ENCODE peak calls at places on chromosomes 11 and 22, in six cellular contexts. One of them, this sample, is unnamed.

GRCh38 chr11:73314121-73314948 is 6.3 kb downstream of the ARHGEF17 start:
- DNase-seq in upper lobe of right lung: peak; percentile 80
- DNase-seq in ovary: no peak
- DNase-seq in CD8-positive, alpha-beta memory T cell: no peak
- DNase-seq in stomach: no peak
- DNase-seq in CD8-positive, alpha-beta T cell: no peak
- DNase-seq in this sample: peak; percentile 75

GRCh38 chr11:123231263-123231662 is 36.2 kb upstream of the CLMP start:
- DNase-seq in upper lobe of right lung: no peak
- DNase-seq in ovary: no peak
- DNase-seq in CD8-positive, alpha-beta memory T cell: no peak
- DNase-seq in stomach: no peak
- DNase-seq in CD8-positive, alpha-beta T cell: no peak
- DNase-seq in this sample: no peak

GRCh38 chr11:95149659-95150294 is 60.1 kb downstream of the ENDOD1 start:
- DNase-seq in upper lobe of right lung: no peak
- DNase-seq in ovary: peak; percentile 27
- DNase-seq in CD8-positive, alpha-beta memory T cell: peak; percentile 16
- DNase-seq in stomach: peak; percentile 62
- DNase-seq in CD8-positive, alpha-beta T cell: no peak
- DNase-seq in this sample: peak; percentile 47

GRCh38 chr11:65013692-65014145 is 241 bp upstream of the ARL2 start:
- DNase-seq in upper lobe of right lung: peak; percentile 96
- DNase-seq in ovary: peak; percentile 93
- DNase-seq in CD8-positive, alpha-beta memory T cell: peak; percentile 92
- DNase-seq in stomach: peak; percentile 89
- DNase-seq in CD8-positive, alpha-beta T cell: peak; percentile 88
- DNase-seq in this sample: peak; percentile 94

GRCh38 chr11:112881461-112881860 is 79.8 kb upstream of the NCAM1 start:
- DNase-seq in upper lobe of right lung: peak; percentile 72
- DNase-seq in ovary: peak; percentile 63
- DNase-seq in CD8-positive, alpha-beta memory T cell: no peak
- DNase-seq in stomach: peak; percentile 49
- DNase-seq in CD8-positive, alpha-beta T cell: no peak
- DNase-seq in this sample: peak; percentile 55

GRCh38 chr11:90251599-90251998 is 28.8 kb upstream of the CHORDC1 start:
- DNase-seq in upper lobe of right lung: no peak
- DNase-seq in ovary: no peak
- DNase-seq in CD8-positive, alpha-beta memory T cell: no peak
- DNase-seq in stomach: no peak
- DNase-seq in CD8-positive, alpha-beta T cell: no peak
- DNase-seq in this sample: no peak

GRCh38 chr11:118450451-118450850 is 14.2 kb downstream of the KMT2A start:
- DNase-seq in upper lobe of right lung: no peak
- DNase-seq in ovary: no peak
- DNase-seq in CD8-positive, alpha-beta memory T cell: no peak
- DNase-seq in stomach: no peak
- DNase-seq in CD8-positive, alpha-beta T cell: no peak
- DNase-seq in this sample: no peak

GRCh38 chr11:61281581-61282250 is 13.4 kb downstream of the VWCE start:
- DNase-seq in upper lobe of right lung: peak; percentile 74
- DNase-seq in ovary: peak; percentile 83
- DNase-seq in CD8-positive, alpha-beta memory T cell: no peak
- DNase-seq in stomach: peak; percentile 66
- DNase-seq in CD8-positive, alpha-beta T cell: no peak
- DNase-seq in this sample: no peak

GRCh38 chr11:3049430-3050243 is 7.6 kb downstream of the CARS1 start:
- DNase-seq in upper lobe of right lung: peak; percentile 77
- DNase-seq in ovary: peak; percentile 65
- DNase-seq in CD8-positive, alpha-beta memory T cell: no peak
- DNase-seq in stomach: peak; percentile 76
- DNase-seq in CD8-positive, alpha-beta T cell: peak; percentile 61
- DNase-seq in this sample: peak; percentile 67

GRCh38 chr11:114179234-114179941 is 116.8 kb upstream of the NNMT start:
- DNase-seq in upper lobe of right lung: peak; percentile 80
- DNase-seq in ovary: peak; percentile 92
- DNase-seq in CD8-positive, alpha-beta memory T cell: peak; percentile 29
- DNase-seq in stomach: peak; percentile 89
- DNase-seq in CD8-positive, alpha-beta T cell: no peak
- DNase-seq in this sample: peak; percentile 84

GRCh38 chr11:126434950-126435335 is 79.5 kb downstream of the ST3GAL4 start:
- DNase-seq in upper lobe of right lung: no peak
- DNase-seq in ovary: no peak
- DNase-seq in CD8-positive, alpha-beta memory T cell: no peak
- DNase-seq in stomach: no peak
- DNase-seq in CD8-positive, alpha-beta T cell: no peak
- DNase-seq in this sample: no peak

GRCh38 chr11:129215506-129216245 is 23.6 kb upstream of the ARHGAP32 start:
- DNase-seq in upper lobe of right lung: no peak
- DNase-seq in ovary: no peak
- DNase-seq in CD8-positive, alpha-beta memory T cell: no peak
- DNase-seq in stomach: no peak
- DNase-seq in CD8-positive, alpha-beta T cell: no peak
- DNase-seq in this sample: no peak

GRCh38 chr11:60972182-60973030 is 926 bp downstream of the CD6 start:
- DNase-seq in upper lobe of right lung: no peak
- DNase-seq in ovary: no peak
- DNase-seq in CD8-positive, alpha-beta memory T cell: peak; percentile 51
- DNase-seq in stomach: no peak
- DNase-seq in CD8-positive, alpha-beta T cell: peak; percentile 54
- DNase-seq in this sample: no peak

GRCh38 chr11:117461396-117462182 is 133.9 kb downstream of the CEP164 start:
- DNase-seq in upper lobe of right lung: peak; percentile 55
- DNase-seq in ovary: no peak
- DNase-seq in CD8-positive, alpha-beta memory T cell: no peak
- DNase-seq in stomach: no peak
- DNase-seq in CD8-positive, alpha-beta T cell: no peak
- DNase-seq in this sample: no peak

GRCh38 chr22:39634530-39635399 is 64.2 kb downstream of the CACNA1I start:
- DNase-seq in upper lobe of right lung: no peak
- DNase-seq in ovary: no peak
- DNase-seq in CD8-positive, alpha-beta memory T cell: no peak
- DNase-seq in stomach: peak; percentile 44
- DNase-seq in CD8-positive, alpha-beta T cell: no peak
- DNase-seq in this sample: no peak

GRCh38 chr11:1197431-1197885 is 25.4 kb upstream of the MUC5B start:
- DNase-seq in upper lobe of right lung: peak; percentile 61
- DNase-seq in ovary: no peak
- DNase-seq in CD8-positive, alpha-beta memory T cell: no peak
- DNase-seq in stomach: peak; percentile 25
- DNase-seq in CD8-positive, alpha-beta T cell: no peak
- DNase-seq in this sample: peak; percentile 43

GRCh38 chr11:6941970-6942369 is 15.7 kb downstream of the ZNF215 start:
- DNase-seq in upper lobe of right lung: no peak
- DNase-seq in ovary: no peak
- DNase-seq in CD8-positive, alpha-beta memory T cell: no peak
- DNase-seq in stomach: no peak
- DNase-seq in CD8-positive, alpha-beta T cell: no peak
- DNase-seq in this sample: no peak

GRCh38 chr11:118194835-118195627 is 18.6 kb upstream of the SCN2B start:
- DNase-seq in upper lobe of right lung: peak; percentile 83
- DNase-seq in ovary: peak; percentile 74
- DNase-seq in CD8-positive, alpha-beta memory T cell: no peak
- DNase-seq in stomach: peak; percentile 94
- DNase-seq in CD8-positive, alpha-beta T cell: no peak
- DNase-seq in this sample: peak; percentile 78

GRCh38 chr22:24819941-24820461 is 14.0 kb downstream of the SGSM1 start:
- DNase-seq in upper lobe of right lung: peak; percentile 68
- DNase-seq in ovary: peak; percentile 56
- DNase-seq in CD8-positive, alpha-beta memory T cell: no peak
- DNase-seq in stomach: peak; percentile 78
- DNase-seq in CD8-positive, alpha-beta T cell: no peak
- DNase-seq in this sample: peak; percentile 48

GRCh38 chr11:3939211-3939610 is 83.7 kb downstream of the STIM1 start:
- DNase-seq in upper lobe of right lung: no peak
- DNase-seq in ovary: no peak
- DNase-seq in CD8-positive, alpha-beta memory T cell: no peak
- DNase-seq in stomach: no peak
- DNase-seq in CD8-positive, alpha-beta T cell: no peak
- DNase-seq in this sample: no peak

GRCh38 chr11:11538277-11538960 is 83.4 kb downstream of the GALNT18 start:
- DNase-seq in upper lobe of right lung: no peak
- DNase-seq in ovary: peak; percentile 22
- DNase-seq in CD8-positive, alpha-beta memory T cell: no peak
- DNase-seq in stomach: no peak
- DNase-seq in CD8-positive, alpha-beta T cell: no peak
- DNase-seq in this sample: no peak

GRCh38 chr22:28222066-28222465 is 303.0 kb upstream of the PITPNB start:
- DNase-seq in upper lobe of right lung: no peak
- DNase-seq in ovary: no peak
- DNase-seq in CD8-positive, alpha-beta memory T cell: no peak
- DNase-seq in stomach: no peak
- DNase-seq in CD8-positive, alpha-beta T cell: no peak
- DNase-seq in this sample: no peak

GRCh38 chr11:68783216-68783821 is 32.0 kb upstream of the TESMIN start:
- DNase-seq in upper lobe of right lung: no peak
- DNase-seq in ovary: no peak
- DNase-seq in CD8-positive, alpha-beta memory T cell: no peak
- DNase-seq in stomach: no peak
- DNase-seq in CD8-positive, alpha-beta T cell: no peak
- DNase-seq in this sample: no peak

GRCh38 chr22:47048123-47049077 is 285.9 kb downstream of the TBC1D22A start:
- DNase-seq in upper lobe of right lung: peak; percentile 49
- DNase-seq in ovary: no peak
- DNase-seq in CD8-positive, alpha-beta memory T cell: no peak
- DNase-seq in stomach: no peak
- DNase-seq in CD8-positive, alpha-beta T cell: no peak
- DNase-seq in this sample: peak; percentile 20

GRCh38 chr11:30445056-30445455 is 122.2 kb downstream of the ARL14EP start:
- DNase-seq in upper lobe of right lung: no peak
- DNase-seq in ovary: no peak
- DNase-seq in CD8-positive, alpha-beta memory T cell: no peak
- DNase-seq in stomach: no peak
- DNase-seq in CD8-positive, alpha-beta T cell: no peak
- DNase-seq in this sample: no peak

GRCh38 chr11:2886191-2886894 is 768 bp upstream of the CDKN1C start:
- DNase-seq in upper lobe of right lung: no peak
- DNase-seq in ovary: peak; percentile 75
- DNase-seq in CD8-positive, alpha-beta memory T cell: peak; percentile 26
- DNase-seq in stomach: no peak
- DNase-seq in CD8-positive, alpha-beta T cell: no peak
- DNase-seq in this sample: peak; percentile 66

GRCh38 chr11:3088806-3089205 is 31.6 kb upstream of the CARS1 start:
- DNase-seq in upper lobe of right lung: peak; percentile 56
- DNase-seq in ovary: no peak
- DNase-seq in CD8-positive, alpha-beta memory T cell: no peak
- DNase-seq in stomach: no peak
- DNase-seq in CD8-positive, alpha-beta T cell: no peak
- DNase-seq in this sample: no peak

GRCh38 chr22:17931400-17931825 is 92.9 kb downstream of the MICAL3 start:
- DNase-seq in upper lobe of right lung: no peak
- DNase-seq in ovary: no peak
- DNase-seq in CD8-positive, alpha-beta memory T cell: no peak
- DNase-seq in stomach: peak; percentile 53
- DNase-seq in CD8-positive, alpha-beta T cell: no peak
- DNase-seq in this sample: no peak

DNA sequence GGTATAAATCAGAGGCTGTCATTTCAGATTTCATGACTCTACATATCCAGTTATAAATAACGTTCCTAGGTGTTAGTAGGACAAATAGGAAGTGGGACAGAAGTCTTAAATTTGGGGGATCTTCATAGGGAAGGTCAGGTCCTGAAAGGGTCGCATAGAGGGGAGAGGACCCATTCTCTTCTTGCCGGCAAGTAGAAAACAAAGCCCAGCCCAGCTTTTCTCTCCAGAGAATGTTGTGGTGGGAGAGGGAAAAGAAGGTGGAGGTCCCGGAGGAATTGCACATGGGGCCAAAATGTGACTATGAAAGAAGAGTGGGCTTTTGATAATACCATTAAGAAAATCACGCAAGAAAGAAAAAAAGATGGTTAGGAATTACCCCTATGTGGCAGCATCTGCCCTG is 976 bp upstream of the NELL1 start:
- DNase-seq in upper lobe of right lung: no peak
- DNase-seq in ovary: no peak
- DNase-seq in CD8-positive, alpha-beta memory T cell: no peak
- DNase-seq in stomach: no peak
- DNase-seq in CD8-positive, alpha-beta T cell: no peak
- DNase-seq in this sample: no peak
- H3K4me1 ChIP-seq in upper lobe of right lung: no peaks in the 10 kb centered on the region
- H3K4me1 ChIP-seq in ovary: peaks cover 2% of the 10 kb centered on the region
- H3K4me1 ChIP-seq in CD8-positive, alpha-beta memory T cell: no peaks in the 10 kb centered on the region
- H3K4me1 ChIP-seq in stomach: peaks cover 23% of the 10 kb centered on the region
- H3K4me1 ChIP-seq in CD8-positive, alpha-beta T cell: peaks cover 3% of the 10 kb centered on the region
- H3K4me1 ChIP-seq in this sample: peaks cover 4% of the 10 kb centered on the region

DNA sequence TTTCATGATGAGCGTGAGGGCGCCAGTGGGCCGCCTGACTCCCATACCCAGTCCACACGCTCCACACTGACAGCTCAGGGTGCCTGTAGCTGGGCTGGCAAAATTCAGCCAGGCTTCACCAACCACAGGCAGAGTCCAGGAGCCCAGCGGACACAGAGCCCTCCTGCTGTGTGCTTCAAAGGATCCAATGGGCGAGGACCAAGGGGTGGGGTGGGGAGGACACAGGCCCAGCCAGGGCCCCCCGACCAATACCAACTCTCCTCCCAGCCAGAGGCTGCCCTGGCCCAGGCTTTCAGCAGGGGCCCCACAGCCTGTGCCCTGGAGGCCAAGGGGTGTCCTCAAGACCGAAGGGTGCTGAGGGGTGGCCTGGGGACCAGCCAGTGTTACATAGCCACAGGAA is 336.1 kb downstream of the CTTN start:
- DNase-seq in upper lobe of right lung: no peak
- DNase-seq in ovary: no peak
- DNase-seq in CD8-positive, alpha-beta memory T cell: no peak
- DNase-seq in stomach: no peak
- DNase-seq in CD8-positive, alpha-beta T cell: no peak
- DNase-seq in this sample: no peak
- H3K9me3 ChIP-seq in upper lobe of right lung: no peaks in the 10 kb centered on the region
- H3K9me3 ChIP-seq in ovary: no peaks in the 10 kb centered on the region
- H3K9me3 ChIP-seq in CD8-positive, alpha-beta memory T cell: no peaks in the 10 kb centered on the region
- H3K9me3 ChIP-seq in stomach: no peaks in the 10 kb centered on the region
- H3K9me3 ChIP-seq in CD8-positive, alpha-beta T cell: no peaks in the 10 kb centered on the region
- H3K9me3 ChIP-seq in this sample: no peaks in the 10 kb centered on the region

GRCh38 chr11:20038969-20039368 is 121.3 kb downstream of the DBX1 start:
- DNase-seq in upper lobe of right lung: no peak
- DNase-seq in ovary: no peak
- DNase-seq in CD8-positive, alpha-beta memory T cell: no peak
- DNase-seq in stomach: no peak
- DNase-seq in CD8-positive, alpha-beta T cell: no peak
- DNase-seq in this sample: no peak
- H3K36me3 ChIP-seq in upper lobe of right lung: no peaks in the 10 kb centered on the region
- H3K36me3 ChIP-seq in ovary: no peaks in the 10 kb centered on the region
- H3K36me3 ChIP-seq in CD8-positive, alpha-beta memory T cell: no peaks in the 10 kb centered on the region
- H3K36me3 ChIP-seq in stomach: peaks cover 16% of the 10 kb centered on the region
- H3K36me3 ChIP-seq in CD8-positive, alpha-beta T cell: no peaks in the 10 kb centered on the region
- H3K36me3 ChIP-seq in this sample: peaks cover 17% of the 10 kb centered on the region

DNA sequence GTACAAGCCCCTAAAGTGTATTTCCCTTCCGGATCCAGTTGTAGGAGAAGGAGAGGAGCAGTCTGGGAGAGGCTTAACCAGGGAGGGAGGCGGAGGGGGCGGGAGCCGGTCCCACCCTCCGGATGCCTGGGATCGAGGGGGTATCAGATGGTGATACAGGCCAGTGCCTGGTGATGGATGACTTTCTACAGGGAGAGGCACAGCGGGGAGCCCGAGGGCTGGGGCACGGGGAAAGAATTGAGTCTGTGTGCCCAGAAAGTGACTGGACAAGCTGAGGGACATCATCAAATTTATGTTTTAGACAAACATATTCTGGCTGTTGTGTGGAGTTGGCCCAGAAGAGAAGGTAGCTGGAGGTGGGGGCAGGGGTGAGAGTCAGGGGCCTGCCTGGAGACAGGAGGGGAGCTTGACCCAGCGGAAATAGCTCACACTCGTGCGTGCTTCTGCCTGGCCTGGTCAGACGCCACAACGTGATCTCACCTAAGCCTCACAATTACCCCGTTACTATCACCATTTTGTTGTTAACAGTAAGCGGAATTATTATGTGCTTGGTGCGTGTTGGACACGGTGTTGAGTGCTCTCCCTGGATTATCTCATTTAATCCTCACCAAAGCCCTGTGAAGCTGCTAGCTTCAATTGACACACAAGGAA is 42.4 kb downstream of the AMPD3 start:
- DNase-seq in upper lobe of right lung: no peak
- DNase-seq in ovary: peak; percentile 9
- DNase-seq in CD8-positive, alpha-beta memory T cell: no peak
- DNase-seq in stomach: peak; percentile 7
- DNase-seq in CD8-positive, alpha-beta T cell: no peak
- DNase-seq in this sample: no peak
- H3K4me1 ChIP-seq in upper lobe of right lung: no peaks in the 10 kb centered on the region
- H3K4me1 ChIP-seq in ovary: no peaks in the 10 kb centered on the region
- H3K4me1 ChIP-seq in CD8-positive, alpha-beta memory T cell: no peaks in the 10 kb centered on the region
- H3K4me1 ChIP-seq in stomach: no peaks in the 10 kb centered on the region
- H3K4me1 ChIP-seq in CD8-positive, alpha-beta T cell: no peaks in the 10 kb centered on the region
- H3K4me1 ChIP-seq in this sample: peaks cover 5% of the 10 kb centered on the region